ENCODE peak calls at places on chromosomes 12 and 14, in ten cellular contexts. K is activated CD4-positive, alpha-beta T cell treated with anti-CD3 and anti-CD28 coated beads for 48 hours; H is iris pigment epithelial cell; N is HFFc6; P is stimulated activated CD8-positive, alpha-beta memory T cell treated with anti-CD3 and anti-CD28 coated beads, Interleukin-12 subunit alpha, Interleukin-12 subunit beta, amount 100 ng/mL, for 1 hour; V is T1000; T is brain microvascular endothelial cell; J is MV-4-11; W is HCT116; B is H9. Y is an unnamed sample.

GRCh38 chr12:115840159-115840558 is 437.3 kb downstream of the MED13L start:
- DNase-seq in T (no peak), V (no peak), W (no peak), H (no peak), J (no peak), K (no peak), P (no peak), B (no peak), N (peak), Y (no peak)

GRCh38 chr12:50241178-50241577 is 42.1 kb downstream of the LIMA1 start:
- DNase-seq in N (peak), B (no peak), P (no peak), H (peak), V (no peak), J (no peak), T (no peak), W (no peak), K (no peak), Y (no peak)

GRCh38 chr14:85634205-85634604 is 104.3 kb downstream of the FLRT2 start:
- DNase-seq in J (peak), W (no peak), P (no peak), B (no peak), N (peak), V (no peak), K (no peak), T (no peak), H (peak), Y (no peak)

GRCh38 chr14:95077380-95077779 is 79.9 kb downstream of the DICER1 start:
- DNase-seq in P (no peak), V (no peak), T (no peak), B (no peak), J (no peak), N (no peak), W (no peak), H (no peak), K (no peak), Y (no peak)

GRCh38 chr12:51409846-51410245 is 14.8 kb upstream of the SLC4A8 start:
- DNase-seq in T (no peak), H (no peak), N (no peak), K (no peak), V (no peak), W (no peak), J (no peak), P (no peak), B (no peak), Y (no peak)

GRCh38 chr12:25373396-25373795 is 122.7 kb upstream of the KRAS start:
- DNase-seq in N (no peak), V (no peak), J (no peak), H (no peak), T (no peak), B (no peak), W (no peak), P (no peak), K (no peak), Y (no peak)

GRCh38 chr12:22396253-22396652 is 61.7 kb upstream of the ST8SIA1 start:
- DNase-seq in V (no peak), J (no peak), T (no peak), B (no peak), H (no peak), P (no peak), N (no peak), K (peak), W (no peak), Y (peak)

GRCh38 chr14:34258318-34258717 is 203.7 kb downstream of the SPTSSA start:
- DNase-seq in T (peak), H (peak), P (no peak), V (peak), B (no peak), K (no peak), W (no peak), J (no peak), N (no peak), Y (no peak)

GRCh38 chr12:26461799-26462198 is 266.4 kb downstream of the SSPN start:
- DNase-seq in J (no peak), W (no peak), V (no peak), P (no peak), T (no peak), K (no peak), H (no peak), N (no peak), B (no peak), Y (no peak)

GRCh38 chr12:42483534-42483857 is 106.0 kb downstream of the PRICKLE1 start:
- DNase-seq in K (peak), N (no peak), V (no peak), B (no peak), W (no peak), T (no peak), H (no peak), P (no peak), J (no peak), Y (peak)

GRCh38 chr14:104187931-104188726 is 49.7 kb downstream of the KIF26A start:
- DNase-seq in V (no peak), W (no peak), P (no peak), H (no peak), B (no peak), N (no peak), T (no peak), K (no peak), J (no peak), Y (no peak)

GRCh38 chr14:104035300-104035699 is 50.2 kb upstream of the ASPG start:
- DNase-seq in H (no peak), K (no peak), P (no peak), B (no peak), V (no peak), J (no peak), T (no peak), W (no peak), N (no peak), Y (no peak)

GRCh38 chr14:90607141-90607540 is 209.1 kb downstream of the TTC7B start:
- DNase-seq in W (no peak), P (no peak), H (no peak), J (peak), B (no peak), K (no peak), T (no peak), N (no peak), V (no peak), Y (no peak)

GRCh38 chr12:124207049-124207448 is 87.8 kb upstream of the RFLNA start:
- DNase-seq in W (no peak), N (no peak), V (no peak), B (no peak), J (no peak), P (no peak), T (no peak), K (no peak), H (no peak), Y (no peak)

GRCh38 chr12:65561798-65562382 is 262.4 kb upstream of the HMGA2 start:
- DNase-seq in V (no peak), K (no peak), W (no peak), P (no peak), J (peak), B (no peak), T (peak), H (peak), N (peak), Y (no peak)

GRCh38 chr14:37585101-37585479 is 10.0 kb downstream of the FOXA1 start:
- DNase-seq in H (no peak), V (no peak), J (no peak), T (no peak), K (no peak), B (peak), W (no peak), P (no peak), N (no peak), Y (no peak)

GRCh38 chr12:114680498-114681148 is 3.4 kb downstream of the TBX3 start:
- DNase-seq in J (no peak), W (no peak), P (no peak), B (no peak), H (no peak), V (no peak), N (no peak), K (no peak), T (no peak), Y (no peak)

GRCh38 chr12:106145539-106146447 is 7.0 kb upstream of the NUAK1 start:
- DNase-seq in V (no peak), H (no peak), K (no peak), T (no peak), B (peak), P (no peak), W (no peak), N (no peak), J (no peak), Y (no peak)

GRCh38 chr14:101201535-101202125 is 298.1 kb upstream of the RTL1 start:
- DNase-seq in W (no peak), N (no peak), P (no peak), B (peak), H (no peak), T (no peak), V (no peak), K (no peak), J (no peak), Y (no peak)

GRCh38 chr12:47004634-47005033 is 74.8 kb upstream of the PCED1B start:
- DNase-seq in J (no peak), P (no peak), H (peak), K (no peak), V (no peak), B (no peak), N (no peak), W (no peak), T (peak), Y (no peak)

GRCh38 chr12:3641428-3641883 is 111.5 kb downstream of the CRACR2A start:
- DNase-seq in V (peak), B (no peak), N (peak), W (no peak), P (no peak), J (no peak), T (peak), H (peak), K (no peak), Y (no peak)

GRCh38 chr14:24337824-24338175 is 2.0 kb downstream of the RIPK3 start:
- DNase-seq in K (no peak), J (no peak), V (no peak), H (no peak), P (no peak), T (no peak), N (no peak), B (no peak), W (no peak), Y (no peak)

GRCh38 chr12:102811125-102811737 is 105.8 kb downstream of the PAH start:
- DNase-seq in J (no peak), P (no peak), B (peak), T (no peak), W (peak), K (peak), H (peak), V (no peak), N (no peak), Y (no peak)

GRCh38 chr12:111435661-111436201 is 30.0 kb downstream of the SH2B3 start:
- DNase-seq in V (no peak), K (no peak), P (no peak), B (no peak), J (no peak), N (no peak), W (no peak), T (no peak), H (no peak), Y (no peak)

GRCh38 chr12:89427508-89428156 is 75.3 kb upstream of the DUSP6 start:
- DNase-seq in B (no peak), J (peak), W (no peak), H (peak), V (no peak), T (peak), N (peak), K (no peak), P (no peak), Y (no peak)

GRCh38 chr12:12705833-12706520 is 10.0 kb upstream of the GPR19 start:
- DNase-seq in H (no peak), P (no peak), B (no peak), K (peak), J (peak), W (no peak), N (no peak), V (no peak), T (no peak), Y (peak)

GRCh38 chr14:59829941-59830734 is 40.4 kb downstream of the RTN1 start:
- DNase-seq in T (peak), H (peak), W (peak), B (no peak), J (no peak), V (no peak), P (no peak), K (no peak), N (no peak), Y (no peak)

GRCh38 chr14:34911209-34912150 is 36.3 kb upstream of the BAZ1A start:
- DNase-seq in B (no peak), H (peak), K (no peak), W (no peak), N (peak), P (no peak), T (peak), J (no peak), V (no peak), Y (no peak)

GRCh38 chr14:72753044-72753710 is 140.7 kb downstream of the DPF3 start:
- DNase-seq in H (no peak), W (no peak), T (no peak), N (no peak), P (no peak), J (no peak), K (no peak), B (no peak), V (no peak), Y (no peak)

GRCh38 chr12:114316076-114316475 is 89.9 kb downstream of the TBX5 start:
- DNase-seq in T (peak), K (no peak), H (peak), P (no peak), B (no peak), W (no peak), V (no peak), J (no peak), N (peak), Y (no peak)

GRCh38 chr12:92341333-92341691 is 195.7 kb upstream of the BTG1 start:
- DNase-seq in H (no peak), T (no peak), V (no peak), B (no peak), K (no peak), N (no peak), W (no peak), J (no peak), P (no peak), Y (no peak)

GRCh38 chr14:75341639-75342038 is 63.0 kb downstream of the FOS start:
- DNase-seq in N (no peak), T (no peak), P (no peak), W (no peak), J (peak), B (no peak), H (peak), V (no peak), K (no peak), Y (no peak)

GRCh38 chr12:685388-685787 is 22.1 kb upstream of the NINJ2 start:
- DNase-seq in N (no peak), P (peak), W (no peak), K (peak), B (no peak), J (peak), T (peak), H (peak), V (no peak), Y (peak)

GRCh38 chr12:71662861-71663560 is 637 bp downstream of the ZFC3H1 start:
- DNase-seq in J (peak), W (no peak), H (peak), V (peak), N (peak), B (peak), P (peak), T (peak), K (peak), Y (peak)